ENCODE peak calls at places on chromosomes 16 and 17, in six cellular contexts. Y is endodermal cell; A is heart right ventricle; O is PC-3; F is CD8-positive, alpha-beta T cell; U is fibroblast of pulmonary artery. Z is an unnamed sample.

GRCh38 chr17:58344047-58344790 is 7.8 kb downstream of the SUPT4H1 start:
- DNase-seq in O (no peak), U (peak; percentile 29), A (no peak), F (peak; percentile 91), Y (peak; percentile 53), Z (no peak)

GRCh38 chr16:60203525-60204124 is 1469.5 kb upstream of the GOT2 start:
- DNase-seq in F (no peak), Y (no peak), U (peak; percentile 9), A (no peak), O (no peak), Z (no peak)

GRCh38 chr17:16013943-16014407 is 14.4 kb downstream of the TTC19 start:
- DNase-seq in A (no peak), O (peak; percentile 90), F (no peak), U (peak; percentile 91), Y (no peak), Z (no peak)

GRCh38 chr17:67359960-67360817 is 6.2 kb downstream of the PSMD12 start:
- DNase-seq in O (peak; percentile 55), Y (peak; percentile 78), F (peak; percentile 77), U (peak; percentile 42), A (no peak), Z (no peak)

GRCh38 chr17:17516315-17516930 is 20.2 kb upstream of the RASD1 start:
- DNase-seq in A (no peak), O (no peak), Y (no peak), U (no peak), F (no peak), Z (no peak)

GRCh38 chr16:56576585-56577299 is 11.9 kb downstream of the MT4 start:
- DNase-seq in U (peak; percentile 72), A (peak; percentile 78), Y (peak; percentile 94), O (peak; percentile 88), F (peak; percentile 85), Z (peak; percentile 91)

GRCh38 chr17:30422171-30422570 is 43.4 kb downstream of the CPD start:
- DNase-seq in Y (no peak), U (peak; percentile 21), F (no peak), O (no peak), A (no peak), Z (no peak)

GRCh38 chr17:17900615-17901520 is 64.1 kb upstream of the SREBF1 start:
- DNase-seq in A (peak; percentile 73), Y (peak; percentile 52), O (peak; percentile 97), F (no peak), U (peak; percentile 97), Z (peak; percentile 72)

GRCh38 chr16:81004646-81005353 is 1.9 kb downstream of the CMC2 start:
- DNase-seq in O (peak; percentile 77), U (peak; percentile 76), Y (no peak), F (no peak), A (no peak), Z (no peak)

GRCh38 chr16:23504453-23505179 is 5.7 kb downstream of the GGA2 start:
- DNase-seq in F (peak; percentile 83), O (peak; percentile 73), A (peak; percentile 39), U (peak; percentile 82), Y (peak; percentile 84), Z (peak; percentile 51)

GRCh38 chr17:52159159-52159809 is 770 bp upstream of the CA10 start:
- DNase-seq in F (no peak), A (no peak), O (no peak), U (no peak), Y (peak; percentile 61), Z (no peak)

GRCh38 chr17:6913608-6914443 is 82.0 kb upstream of the ALOX12 start:
- DNase-seq in U (peak; percentile 68), Y (peak; percentile 87), F (peak; percentile 80), A (peak; percentile 80), O (peak; percentile 8), Z (no peak)

GRCh38 chr16:86665319-86665675 is 86.9 kb downstream of the FOXL1 start:
- DNase-seq in Y (no peak), O (peak; percentile 76), U (peak; percentile 84), A (no peak), F (no peak), Z (no peak)

DNA sequence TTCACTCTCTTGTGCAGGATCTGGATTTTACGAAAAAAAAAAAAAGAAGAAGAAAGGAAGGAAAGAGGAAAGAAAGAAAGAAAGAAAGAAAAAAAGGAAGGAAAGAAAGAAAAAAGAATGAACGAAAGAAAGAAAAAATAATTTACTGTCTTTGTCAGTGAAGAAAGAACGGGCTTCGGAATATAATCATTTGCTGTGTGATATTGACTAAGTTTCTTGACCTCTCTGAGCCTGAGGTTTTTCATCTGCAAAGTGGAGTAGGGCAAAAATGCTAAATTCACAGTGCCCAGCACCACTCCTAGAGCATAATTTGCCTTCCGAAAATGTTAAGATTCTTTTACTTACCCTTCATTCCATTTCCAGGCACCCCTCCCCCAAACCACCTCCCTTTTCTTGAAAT is 333 bp upstream of the CCR10 start:
- DNase-seq in U (no peak), O (no peak), Y (no peak), F (no peak), A (no peak), Z (no peak)
- H3K4me3 ChIP-seq in U (peak overlapping the region; percentile 74), O (peak overlapping the region; percentile 70), Y (peak overlapping the region; percentile 77), F (peak overlapping the region; percentile 35), A (peak overlapping the region; percentile 57), Z (peak overlapping the region; percentile 47)

GRCh38 chr17:76696763-76697701 is 13.7 kb downstream of the MXRA7 start:
- DNase-seq in Y (peak; percentile 49), F (no peak), A (peak; percentile 60), U (peak; percentile 81), O (peak; percentile 54), Z (no peak)
- H3K4me3 ChIP-seq in Y (no peak overlapping the region), F (no peak overlapping the region), A (no peak overlapping the region), U (no peak overlapping the region), O (no peak overlapping the region), Z (no peak overlapping the region)

DNA sequence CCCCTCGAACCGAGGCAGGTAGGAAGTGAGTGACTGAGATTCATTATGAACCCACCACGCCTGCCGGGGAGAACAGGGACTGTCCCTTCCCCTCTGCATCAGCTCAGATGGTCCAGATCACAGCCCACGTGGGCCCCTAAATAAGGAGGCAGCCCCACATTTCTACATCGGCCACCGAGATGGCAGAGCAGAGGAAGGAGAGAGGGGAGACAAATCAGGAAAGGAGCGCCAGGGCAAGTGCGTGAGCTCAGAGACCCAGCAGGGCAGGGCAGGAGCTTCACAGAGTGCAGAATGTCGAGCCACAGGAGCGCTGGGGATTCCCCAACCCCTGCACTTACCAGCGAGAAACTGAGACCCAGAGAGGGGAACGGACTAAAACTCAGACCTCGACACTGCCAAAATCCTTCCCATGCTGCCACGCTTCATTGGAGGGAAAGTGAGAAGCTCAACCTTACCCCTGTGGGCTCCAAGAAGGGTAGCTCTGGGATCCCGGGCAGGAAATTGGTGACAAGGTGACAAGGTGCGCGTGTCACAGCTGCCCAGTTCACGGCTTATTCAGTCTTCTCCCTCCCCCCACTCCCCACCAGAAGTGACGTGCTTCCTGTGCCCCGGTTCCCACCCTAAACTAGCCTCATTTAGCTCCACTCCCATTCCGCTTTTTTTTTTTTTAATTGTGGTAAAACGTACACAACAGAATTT is at the start of gene ICAM2:
- DNase-seq in O (no peak), A (peak; percentile 63), Y (peak; percentile 56), F (peak; percentile 98), U (no peak), Z (no peak)
- H3K4me3 ChIP-seq in O (no peak within 1 kb of the TSS), A (peak within 1 kb of the TSS; percentile 57), Y (no peak within 1 kb of the TSS), F (peak within 1 kb of the TSS; percentile 87), U (no peak within 1 kb of the TSS), Z (peak within 1 kb of the TSS; percentile 37)

DNA sequence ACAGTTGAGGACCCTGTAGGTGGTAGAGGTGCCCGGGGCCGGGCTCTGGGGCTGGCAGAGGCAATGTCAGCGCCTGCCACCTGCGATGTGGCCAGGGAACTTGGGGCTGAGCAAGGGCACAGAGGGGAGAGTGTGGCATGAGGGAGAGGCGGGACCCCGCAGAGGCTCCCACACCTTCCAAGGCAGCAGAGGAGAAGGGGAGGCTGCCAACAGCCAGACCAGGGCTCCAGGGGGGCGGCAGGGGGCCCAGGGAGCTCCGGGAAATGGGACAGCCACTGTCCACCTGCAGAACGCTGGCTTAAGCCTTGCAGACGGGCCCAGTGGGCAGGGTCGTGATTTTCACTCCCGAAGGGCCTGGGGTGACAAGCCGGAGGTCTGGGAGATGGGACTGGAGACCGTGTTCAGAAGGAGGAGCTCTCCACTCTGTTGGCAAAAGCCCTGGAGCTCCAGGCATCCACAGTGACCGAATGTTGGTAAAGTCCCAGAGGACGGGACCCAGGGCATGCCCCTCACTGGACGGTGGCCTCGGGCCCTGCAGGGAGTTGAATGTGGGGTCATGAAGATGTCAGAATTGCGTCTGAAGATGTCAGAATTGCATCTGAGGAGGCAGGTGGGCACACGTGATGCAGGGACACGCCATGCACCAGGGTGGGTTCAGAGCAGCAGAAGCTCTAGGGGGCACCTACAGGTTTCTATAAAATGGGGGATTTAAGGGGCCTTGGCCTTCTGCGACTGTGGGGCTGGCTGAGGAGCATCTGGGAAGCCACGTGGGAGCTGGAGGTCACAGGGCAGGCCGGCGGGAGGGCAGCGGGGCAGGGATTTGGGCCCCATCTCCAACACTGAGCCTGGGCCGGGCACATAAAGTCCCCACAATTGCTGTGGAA is 18.6 kb downstream of the CD7 start:
- DNase-seq in F (peak; percentile 62), Y (no peak), U (no peak), O (no peak), A (no peak), Z (no peak)
- H3K4me3 ChIP-seq in F (peak overlapping the region; percentile 34), Y (no peak overlapping the region), U (peak overlapping the region; percentile 53), O (peak overlapping the region; percentile 69), A (peak overlapping the region; percentile 57), Z (peak overlapping the region; percentile 37)

GRCh38 chr17:37571674-37572073 is 37.5 kb downstream of the SYNRG start:
- DNase-seq in F (no peak), A (no peak), Y (no peak), U (no peak), O (no peak), Z (no peak)
- H3K4me3 ChIP-seq in F (no peak overlapping the region), A (no peak overlapping the region), Y (no peak overlapping the region), U (no peak overlapping the region), O (no peak overlapping the region), Z (no peak overlapping the region)

Z was measured in breast epithelium.